ENCODE peak calls at places on chromosomes 6 and 20, in four cellular contexts. X is A549, C is K562, T is GM12878. Y is an unnamed sample.

GRCh38 chr20:6654490-6655247 is 112.8 kb upstream of the BMP2 start:
- DNase-seq in T (no peak), X (no peak), C (no peak), Y (no peak)

GRCh38 chr6:158661156-158661555 is 11.3 kb downstream of the SYTL3 start:
- DNase-seq in X (no peak), C (no peak), T (no peak), Y (no peak)

GRCh38 chr20:430091-430999 is 22.2 kb downstream of the RBCK1 start:
- DNase-seq in T (no peak), X (no peak), C (no peak), Y (no peak)

GRCh38 chr6:166008441-166009369 is 158.9 kb downstream of the TBXT start:
- DNase-seq in C (no peak), X (peak), T (no peak), Y (peak)

GRCh38 chr6:71346034-71346680 is 57.5 kb downstream of the OGFRL1 start:
- DNase-seq in X (no peak), C (no peak), T (no peak), Y (no peak)

GRCh38 chr6:81487489-81487888 is 265.0 kb downstream of the TENT5A start:
- DNase-seq in X (peak), C (peak), T (no peak), Y (peak)

GRCh38 chr20:51687630-51688029 is 80.6 kb downstream of the ATP9A start:
- DNase-seq in X (no peak), T (no peak), C (no peak), Y (no peak)

GRCh38 chr6:109308018-109308492 is 74.2 kb downstream of the CD164 start:
- DNase-seq in X (peak), C (peak), T (no peak), Y (peak)

GRCh38 chr6:166465671-166466087 is 82.9 kb upstream of the MPC1 start:
- DNase-seq in X (peak), T (no peak), C (peak), Y (peak)

GRCh38 chr20:38839563-38839962 is 34.1 kb downstream of the PPP1R16B start:
- DNase-seq in T (no peak), C (no peak), X (no peak), Y (no peak)

GRCh38 chr20:1944345-1945099 is 49.3 kb downstream of the SIRPA start:
- DNase-seq in T (no peak), C (no peak), X (no peak), Y (no peak)

GRCh38 chr6:66986940-66987339 is 1279.9 kb upstream of the EYS start:
- DNase-seq in T (no peak), C (no peak), X (no peak), Y (no peak)

GRCh38 chr6:146594495-146594894 is 4.3 kb upstream of the ADGB start:
- DNase-seq in C (no peak), X (no peak), T (no peak), Y (no peak)

GRCh38 chr6:3237761-3238662 is 10.6 kb upstream of the TUBB2B start:
- DNase-seq in C (no peak), T (no peak), X (no peak), Y (no peak)

GRCh38 chr6:6674872-6675271 is 86.4 kb downstream of the LY86 start:
- DNase-seq in C (peak), T (no peak), X (no peak), Y (no peak)

GRCh38 chr6:67362976-67363375 is 1272.1 kb upstream of the ADGRB3 start:
- DNase-seq in T (no peak), C (no peak), X (no peak), Y (no peak)

GRCh38 chr6:93418113-93418447 is 1.3 kb downstream of the EPHA7 start:
- DNase-seq in C (no peak), T (no peak), X (no peak), Y (no peak)

GRCh38 chr20:40710608-40711007 is 21.6 kb upstream of the MAFB start:
- DNase-seq in X (no peak), T (no peak), C (no peak), Y (no peak)

GRCh38 chr6:100001915-100002388 is 7.9 kb upstream of the MCHR2 start:
- DNase-seq in T (no peak), X (peak), C (peak), Y (peak)

GRCh38 chr20:52054123-52054522 is 137.5 kb downstream of the ZFP64 start:
- DNase-seq in T (no peak), X (no peak), C (no peak), Y (no peak)

GRCh38 chr6:16947461-16948159 is 154.2 kb upstream of the STMND1 start:
- DNase-seq in X (peak), C (no peak), T (no peak), Y (peak)

GRCh38 chr20:992801-993535 is 9.1 kb downstream of the RSPO4 start:
- DNase-seq in C (no peak), T (no peak), X (no peak), Y (no peak)

GRCh38 chr6:32642707-32643106 is 5.5 kb downstream of the HLA-DQA1 start:
- DNase-seq in X (no peak), T (no peak), C (no peak), Y (no peak)

GRCh38 chr6:130680118-130680517 is 147.1 kb upstream of the SMLR1 start:
- DNase-seq in X (no peak), T (no peak), C (no peak), Y (peak)

GRCh38 chr6:31792741-31793140 is 2.8 kb downstream of the VARS1 start:
- DNase-seq in T (no peak), X (no peak), C (peak), Y (peak)

GRCh38 chr6:46781478-46782378 is 11.5 kb upstream of the MEP1A start:
- DNase-seq in T (no peak), X (peak), C (peak), Y (peak)

GRCh38 chr6:36627801-36628246 is 33.7 kb downstream of the SRSF3 start:
- DNase-seq in X (no peak), T (no peak), C (no peak), Y (peak)

GRCh38 chr6:109794201-109794926 is 103.3 kb downstream of the FIG4 start:
- DNase-seq in C (no peak), T (no peak), X (no peak), Y (peak)

GRCh38 chr6:35804996-35805736 is at the start of gene LHFPL5:
- DNase-seq in X (no peak), C (peak), T (no peak), Y (no peak)

GRCh38 chr6:8481727-8482126 is 46.4 kb upstream of the SLC35B3 start:
- DNase-seq in X (peak), T (no peak), C (no peak), Y (no peak)

GRCh38 chr6:165805067-165805525 is 142.1 kb upstream of the PDE10A start:
- DNase-seq in X (no peak), C (no peak), T (no peak), Y (no peak)

GRCh38 chr20:37500311-37500710 is 20.7 kb upstream of the NNAT start:
- DNase-seq in X (no peak), T (no peak), C (no peak), Y (no peak)

GRCh38 chr6:153673214-153673613 is 365.8 kb upstream of the OPRM1 start:
- DNase-seq in X (peak), C (no peak), T (no peak), Y (no peak)

GRCh38 chr20:43658068-43658722 is 8.7 kb upstream of the MYBL2 start:
- DNase-seq in X (peak), T (no peak), C (no peak), Y (peak)

GRCh38 chr20:8183526-8183925 is 51.5 kb downstream of the PLCB1 start:
- DNase-seq in C (no peak), X (no peak), T (no peak), Y (peak)

GRCh38 chr6:1182722-1183521 is 129.0 kb upstream of the FOXQ1 start:
- DNase-seq in C (no peak), T (no peak), X (no peak), Y (no peak)
- TF ChIP-seq RCOR1 in C (no peak), T (no peak), X (no peak), Y (no peak)

DNA sequence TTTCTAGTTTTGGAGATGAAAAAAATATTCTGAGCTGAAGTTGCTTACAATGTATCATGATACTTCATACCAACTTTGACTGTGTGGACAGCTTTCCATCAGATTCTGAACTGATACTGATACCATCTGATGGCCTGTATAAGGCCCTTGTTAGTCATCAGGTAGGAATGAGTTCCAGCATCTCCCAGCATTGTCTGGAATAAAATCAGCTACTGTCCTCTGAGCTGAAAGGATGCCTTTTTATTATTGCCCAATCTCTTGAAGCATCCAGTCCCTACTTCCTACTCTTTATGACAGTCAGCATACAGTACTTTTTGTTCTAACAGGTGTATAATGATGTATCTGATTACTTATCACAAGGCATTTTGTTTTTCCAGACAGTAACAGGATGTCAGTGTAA is 70.6 kb upstream of the EYA4 start:
- DNase-seq in C (no peak), T (no peak), X (peak), Y (peak)
- TF ChIP-seq RCOR1 in C (no peak), T (no peak), X (no peak), Y (no peak)

GRCh38 chr6:163347021-163347446 is 67.5 kb upstream of the QKI start:
- DNase-seq in X (no peak), C (no peak), T (no peak), Y (no peak)
- TF ChIP-seq RCOR1 in X (no peak), C (no peak), T (no peak), Y (no peak)

GRCh38 chr20:34920055-34920454 is 35.6 kb downstream of the GSS start:
- DNase-seq in T (no peak), X (no peak), C (no peak), Y (no peak)
- TF ChIP-seq RCOR1 in T (no peak), X (no peak), C (no peak), Y (no peak)

Y was measured in IMR-90.